ENCODE peak calls at places on chromosomes 2 and 18, in six cellular contexts. M, W, N, F, O and T are unnamed samples.

GRCh38 chr2:98771771-98772521 is 41.0 kb upstream of the MGAT4A start:
- DNase-seq in M (peak), W (no peak), N (no peak), F (no peak), O (peak), T (no peak)

GRCh38 chr2:219484343-219485200 is 14.1 kb upstream of the GMPPA start:
- DNase-seq in M (no peak), W (no peak), N (no peak), F (no peak), O (no peak), T (no peak)

GRCh38 chr2:75053484-75054112 is 95.2 kb downstream of the POLE4 start:
- DNase-seq in M (no peak), W (no peak), N (no peak), F (peak), O (peak), T (peak)

GRCh38 chr2:2763998-2764355 is 432.9 kb upstream of the MYT1L start:
- DNase-seq in M (no peak), W (no peak), N (peak), F (no peak), O (no peak), T (no peak)

GRCh38 chr18:45175505-45175904 is 439.8 kb upstream of the SLC14A2 start:
- DNase-seq in M (no peak), W (no peak), N (no peak), F (no peak), O (no peak), T (no peak)

GRCh38 chr18:79756826-79757225 is 40.9 kb upstream of the KCNG2 start:
- DNase-seq in M (no peak), W (no peak), N (no peak), F (no peak), O (no peak), T (no peak)

GRCh38 chr18:34219651-34220050 is 5.1 kb downstream of the NOL4 start:
- DNase-seq in M (no peak), W (no peak), N (no peak), F (peak), O (no peak), T (no peak)

GRCh38 chr2:100832885-100833284 is 12.9 kb downstream of the NPAS2 start:
- DNase-seq in M (no peak), W (no peak), N (no peak), F (no peak), O (peak), T (no peak)

GRCh38 chr2:69720922-69721491 is 20.9 kb upstream of the ANXA4 start:
- DNase-seq in M (no peak), W (no peak), N (no peak), F (no peak), O (no peak), T (no peak)